ENCODE peak calls at places on chromosome 16, in eight cellular contexts. D is fibroblast of lung, L is mucosa of descending colon, C is GM06990, K is left lung, E is Calu3, H is progenitor cell of endocrine pancreas, P is WTC11. R is an unnamed sample.

GRCh38 chr16:88387177-88387576 is 4.4 kb downstream of the ZNF469 start:
- DNase-seq in K (peak), D (no peak), C (no peak), H (no peak), E (no peak), L (no peak), P (no peak), R (no peak)

GRCh38 chr16:74743668-74744299 is 30.8 kb downstream of the FA2H start:
- DNase-seq in D (peak), H (no peak), L (peak), C (no peak), E (peak), P (no peak), K (peak), R (peak)

GRCh38 chr16:85664580-85665372 is 24.0 kb downstream of the GINS2 start:
- DNase-seq in K (peak), C (no peak), P (no peak), H (no peak), L (no peak), D (no peak), E (no peak), R (no peak)

GRCh38 chr16:89892055-89892630 is 18.8 kb downstream of the TCF25 start:
- DNase-seq in K (no peak), C (no peak), P (no peak), L (no peak), D (no peak), E (no peak), H (no peak), R (no peak)

GRCh38 chr16:85460252-85460982 is 152.7 kb upstream of the GSE1 start:
- DNase-seq in L (peak), D (no peak), C (no peak), K (peak), H (no peak), E (no peak), P (no peak), R (no peak)

GRCh38 chr16:26645629-26646028 is 421.1 kb upstream of the C16orf82 start:
- DNase-seq in D (no peak), K (no peak), P (peak), H (peak), C (no peak), L (peak), E (no peak), R (no peak)

GRCh38 chr16:22425847-22426246 is 51.4 kb upstream of the CDR2 start:
- DNase-seq in K (no peak), L (no peak), P (no peak), D (no peak), H (no peak), C (no peak), E (no peak), R (no peak)

GRCh38 chr16:82459580-82460256 is 167.1 kb upstream of the CDH13 start:
- DNase-seq in C (no peak), H (no peak), P (no peak), K (no peak), E (no peak), L (no peak), D (no peak), R (no peak)

GRCh38 chr16:17529982-17530760 is 59.4 kb upstream of the XYLT1 start:
- DNase-seq in H (no peak), K (no peak), D (no peak), L (peak), P (no peak), E (no peak), C (peak), R (no peak)

GRCh38 chr16:53103811-53104210 is 49.0 kb downstream of the CHD9 start:
- DNase-seq in H (no peak), C (no peak), E (no peak), K (no peak), D (peak), P (no peak), L (no peak), R (no peak)

GRCh38 chr16:27291106-27291505 is 22.5 kb upstream of the NSMCE1 start:
- DNase-seq in H (no peak), D (no peak), P (no peak), C (no peak), E (no peak), K (no peak), L (no peak), R (no peak)

GRCh38 chr16:26665166-26665939 is 401.4 kb upstream of the C16orf82 start:
- DNase-seq in P (no peak), H (no peak), C (no peak), L (no peak), E (no peak), K (no peak), D (no peak), R (no peak)

GRCh38 chr16:2799852-2800226 is 1.6 kb downstream of the PRSS41 start:
- DNase-seq in H (no peak), K (peak), P (no peak), L (peak), E (peak), D (no peak), C (no peak), R (no peak)

GRCh38 chr16:48997946-48998345 is 283.7 kb downstream of the CBLN1 start:
- DNase-seq in L (no peak), K (no peak), P (no peak), E (no peak), H (no peak), C (no peak), D (no peak), R (no peak)

GRCh38 chr16:76932541-76933211 is 258.3 kb upstream of the MON1B start:
- DNase-seq in E (no peak), P (no peak), C (no peak), L (no peak), D (peak), K (no peak), H (no peak), R (no peak)

GRCh38 chr16:50711862-50712567 is 18.6 kb downstream of the NOD2 start:
- DNase-seq in L (no peak), D (no peak), P (no peak), K (no peak), E (no peak), H (no peak), C (no peak), R (no peak)

GRCh38 chr16:66610111-66610820 is 5.8 kb downstream of the CMTM3 start:
- DNase-seq in C (no peak), D (no peak), E (no peak), H (no peak), K (no peak), P (no peak), L (no peak), R (no peak)

GRCh38 chr16:80060470-80060869 is 459.9 kb upstream of the MAF start:
- DNase-seq in E (no peak), P (no peak), D (no peak), L (no peak), K (no peak), H (no peak), C (no peak), R (no peak)

GRCh38 chr16:24834459-24835335 is 11.1 kb upstream of the SLC5A11 start:
- DNase-seq in L (peak), D (peak), P (peak), C (no peak), H (no peak), E (peak), K (no peak), R (peak)
- TF ChIP-seq CTCF in L (peak), D (peak), P (no peak), C (peak), H (peak), E (peak), K (no peak), R (no peak)

GRCh38 chr16:77951788-77952187 is 70.6 kb upstream of the CLEC3A start:
- DNase-seq in D (no peak), C (no peak), E (peak), K (no peak), P (no peak), H (no peak), L (no peak), R (peak)

GRCh38 chr16:77956231-77956630 is 66.1 kb upstream of the CLEC3A start:
- DNase-seq in C (no peak), L (no peak), P (no peak), E (no peak), H (no peak), D (no peak), K (no peak), R (no peak)

GRCh38 chr16:77960771-77961170 is 61.6 kb upstream of the CLEC3A start:
- DNase-seq in E (no peak), D (no peak), C (no peak), L (no peak), P (no peak), H (no peak), K (no peak), R (no peak)

GRCh38 chr16:77949445-77949844 is 72.9 kb upstream of the CLEC3A start:
- DNase-seq in E (no peak), D (no peak), K (no peak), P (no peak), C (no peak), L (no peak), H (no peak), R (no peak)

GRCh38 chr16:77955127-77955526 is 67.2 kb upstream of the CLEC3A start:
- DNase-seq in P (peak), L (no peak), E (no peak), D (no peak), K (no peak), C (no peak), H (no peak), R (no peak)
- TF ChIP-seq CTCF in P (no peak), L (no peak), E (no peak), D (peak), K (no peak), C (no peak), H (no peak), R (no peak)

DNA sequence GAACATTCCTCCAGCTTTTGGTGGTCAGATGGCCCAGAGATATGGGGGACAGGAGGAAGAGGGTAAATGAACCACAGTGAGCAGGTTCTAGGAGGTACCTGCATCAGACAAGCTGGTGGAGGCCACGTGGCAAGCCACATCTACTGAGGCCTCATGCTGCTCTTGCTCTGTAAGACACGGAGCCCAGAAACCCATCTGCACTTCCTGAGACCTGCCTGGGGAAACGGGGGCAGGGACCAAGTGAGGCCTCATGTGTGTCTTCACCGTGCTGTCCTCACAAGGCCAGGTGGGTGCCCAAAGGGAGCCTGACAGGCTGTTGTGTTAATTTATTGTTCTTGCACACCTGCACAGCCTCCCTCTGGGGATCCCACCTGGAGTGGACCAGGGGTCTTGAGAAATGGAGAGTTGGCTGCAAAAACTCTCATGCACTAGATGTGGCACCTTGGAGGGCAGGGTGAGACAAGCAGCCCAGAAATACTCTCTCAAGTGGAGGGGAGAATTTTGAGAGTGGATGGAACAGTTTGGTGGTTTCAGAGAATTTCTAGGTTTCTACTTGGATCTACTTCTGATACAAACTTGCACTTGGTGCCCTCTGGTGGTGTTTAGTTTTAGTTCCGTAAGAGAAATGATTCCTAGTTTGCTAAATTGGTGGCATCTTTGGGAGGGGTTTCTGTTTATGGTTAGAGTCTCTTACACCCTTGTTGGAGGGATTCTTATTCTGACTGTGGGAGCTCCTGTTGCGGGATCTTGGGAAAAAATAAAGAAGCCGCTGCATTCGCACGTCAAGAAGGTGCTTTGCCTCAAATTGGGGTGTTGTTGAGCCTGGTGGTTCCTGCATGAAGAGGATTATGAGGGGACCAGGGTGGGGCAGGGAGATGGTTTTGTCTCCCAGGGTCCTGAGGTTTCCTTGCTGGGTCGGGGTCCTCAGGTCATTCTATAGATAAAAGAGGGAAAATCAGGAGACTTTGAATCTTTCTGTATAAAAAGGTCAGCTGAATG is 47.5 kb downstream of the SLC6A2 start:
- DNase-seq in C (no peak), D (peak), E (peak), H (no peak), K (no peak), P (no peak), L (peak), R (peak)
- TF ChIP-seq CTCF in C (no peak), D (peak), E (peak), H (peak), K (peak), P (peak), L (no peak), R (peak)

GRCh38 chr16:47873434-47873833 is 282.4 kb downstream of the ABCC12 start:
- DNase-seq in K (no peak), E (no peak), H (no peak), P (peak), L (no peak), D (no peak), C (no peak), R (no peak)
- TF ChIP-seq CTCF in K (no peak), E (peak), H (no peak), P (peak), L (no peak), D (peak), C (peak), R (no peak)

DNA sequence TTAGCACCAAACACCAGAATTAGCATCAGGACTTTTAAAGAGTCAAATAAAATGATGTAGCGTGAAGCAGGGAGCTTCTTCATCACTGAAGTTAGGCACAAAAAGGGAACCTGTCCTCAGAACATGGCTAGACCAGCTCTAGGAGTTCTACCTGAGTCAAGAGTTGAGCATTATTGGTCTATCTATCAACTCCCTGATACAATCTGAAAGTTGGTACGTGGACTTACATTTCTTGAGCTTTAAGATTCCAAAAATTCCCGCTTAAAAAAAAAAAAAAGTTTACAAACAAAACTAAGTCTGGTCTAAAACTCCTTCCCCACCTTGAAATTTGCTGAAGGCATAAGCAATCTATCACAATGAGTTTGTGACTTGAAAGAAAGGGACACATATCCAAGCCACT is 12.3 kb downstream of the TLE7 start:
- DNase-seq in C (no peak), H (no peak), K (no peak), P (no peak), D (no peak), L (no peak), E (no peak), R (no peak)
- TF ChIP-seq CTCF in C (no peak), H (no peak), K (no peak), P (no peak), D (no peak), L (no peak), E (no peak), R (no peak)

GRCh38 chr16:180101-180920 is at the start of gene HBQ1:
- DNase-seq in E (no peak), C (peak), P (peak), D (peak), H (peak), L (peak), K (no peak), R (no peak)
- TF ChIP-seq CTCF in E (no peak), C (no peak), P (peak), D (peak), H (peak), L (no peak), K (no peak), R (peak)

R was measured in RWPE1.